ENCODE peak calls at places on chromosomes 12 and 14, in six cellular contexts. E is LoVo; R is left ventricle myocardium inferior; Z is activated gamma-delta T cell treated with anti-CD3 and anti-CD28 coated beads, Interleukin-2, amount 50 U/mL, for 16 hours; X is hypothalamus; W is left cardiac atrium. A is an unnamed sample.

GRCh38 chr14:35883677-35884293 is 57.6 kb downstream of the BRMS1L start:
- DNase-seq in R (no peak), E (peak), X (no peak), W (peak), Z (peak), A (no peak)

GRCh38 chr14:103696027-103696402 is 19.2 kb downstream of the XRCC3 start:
- DNase-seq in X (no peak), E (no peak), Z (no peak), W (no peak), R (peak), A (no peak)

GRCh38 chr12:98403936-98404335 is 111.5 kb upstream of the TMPO start:
- DNase-seq in W (no peak), R (no peak), E (no peak), X (no peak), Z (no peak), A (no peak)

GRCh38 chr12:51017452-51017851 is 8.7 kb downstream of the SLC11A2 start:
- DNase-seq in E (no peak), W (no peak), X (no peak), R (no peak), Z (no peak), A (no peak)

GRCh38 chr12:22821985-22822384 is 197.0 kb downstream of the ETNK1 start:
- DNase-seq in Z (no peak), X (no peak), R (no peak), W (no peak), E (no peak), A (no peak)

GRCh38 chr14:76844223-76844622 is 18.0 kb downstream of the LRRC74A start:
- DNase-seq in X (no peak), R (peak), E (no peak), W (peak), Z (peak), A (no peak)

GRCh38 chr14:56874375-56874774 is 64.1 kb upstream of the OTX2 start:
- DNase-seq in Z (no peak), R (no peak), E (peak), W (no peak), X (no peak), A (no peak)

GRCh38 chr14:29926228-29926627 is 1.4 kb downstream of the PRKD1 start:
- DNase-seq in W (no peak), R (no peak), X (no peak), E (no peak), Z (no peak), A (no peak)

GRCh38 chr12:42946776-42947435 is 357.4 kb upstream of the PRICKLE1 start:
- DNase-seq in W (no peak), X (no peak), E (no peak), Z (no peak), R (no peak), A (no peak)

GRCh38 chr12:112285600-112286401 is 96.4 kb downstream of the HECTD4 start:
- DNase-seq in Z (no peak), X (no peak), W (no peak), E (no peak), R (no peak), A (no peak)

GRCh38 chr12:110906985-110907384 is 13.4 kb downstream of the MYL2 start:
- DNase-seq in W (no peak), Z (no peak), R (no peak), E (no peak), X (no peak), A (no peak)

GRCh38 chr12:82862069-82862841 is 175.5 kb downstream of the TMTC2 start:
- DNase-seq in E (peak), R (no peak), Z (no peak), X (no peak), W (no peak), A (no peak)

GRCh38 chr14:90489916-90490726 is 93.3 kb downstream of the CALM1 start:
- DNase-seq in E (no peak), R (no peak), Z (no peak), X (no peak), W (no peak), A (no peak)

GRCh38 chr12:57460457-57461325 is 1.1 kb downstream of the GLI1 start:
- DNase-seq in Z (no peak), W (no peak), E (no peak), R (no peak), X (no peak), A (no peak)

GRCh38 chr12:123916729-123917128 is 55.9 kb downstream of the CCDC92 start:
- DNase-seq in E (peak), W (no peak), X (no peak), Z (peak), R (no peak), A (no peak)

GRCh38 chr14:106879241-106879640 is 1352.9 kb downstream of the TMEM121 start:
- DNase-seq in R (no peak), W (no peak), X (no peak), E (peak), Z (peak), A (peak)

GRCh38 chr12:16323010-16323409 is 24.4 kb upstream of the MGST1 start:
- DNase-seq in Z (no peak), E (no peak), W (no peak), X (no peak), R (no peak), A (no peak)

GRCh38 chr12:57810450-57810849 is 8.1 kb downstream of the AVIL start:
- DNase-seq in W (no peak), R (no peak), X (no peak), Z (no peak), E (peak), A (no peak)

GRCh38 chr12:50066402-50066801 is 9.0 kb downstream of the ASIC1 start:
- DNase-seq in W (no peak), E (peak), Z (no peak), X (no peak), R (no peak), A (no peak)

GRCh38 chr12:18068355-18068754 is 21.6 kb downstream of the RERGL start:
- DNase-seq in R (no peak), E (no peak), X (no peak), Z (no peak), W (no peak), A (peak)

GRCh38 chr14:97120204-97121120 is 323.3 kb downstream of the VRK1 start:
- DNase-seq in R (no peak), Z (peak), E (no peak), X (no peak), W (no peak), A (no peak)

GRCh38 chr12:49331360-49332222 is 5.4 kb downstream of the C1QL4 start:
- DNase-seq in Z (no peak), R (peak), E (no peak), X (peak), W (peak), A (no peak)

GRCh38 chr12:8996682-8997405 is 7.5 kb downstream of the KLRG1 start:
- DNase-seq in Z (no peak), R (no peak), W (no peak), X (no peak), E (no peak), A (no peak)

GRCh38 chr12:4891866-4892265 is 17.8 kb upstream of the KCNA1 start:
- DNase-seq in E (no peak), W (no peak), R (no peak), Z (no peak), X (no peak), A (no peak)

GRCh38 chr14:30005114-30005698 is 77.6 kb upstream of the PRKD1 start:
- DNase-seq in X (no peak), R (no peak), Z (no peak), E (peak), W (no peak), A (no peak)